ENCODE peak calls at places on chromosomes 5 and 9, in six cellular contexts. N, Y, F, S, M and C are unnamed samples.

GRCh38 chr5:86070719-86071118 is 547.0 kb upstream of the COX7C start:
- DNase-seq in S (no peak), N (no peak), Y (no peak), F (no peak), M (no peak), C (no peak)

GRCh38 chr9:110128664-110129329 is 79.2 kb downstream of the C9orf152 start:
- DNase-seq in Y (no peak), M (no peak), N (no peak), S (no peak), F (no peak), C (no peak)

GRCh38 chr5:132376694-132377641 is 7.5 kb downstream of the SLC22A5 start:
- DNase-seq in M (no peak), N (no peak), Y (no peak), S (no peak), F (no peak), C (no peak)

GRCh38 chr5:67025437-67025836 is 171.2 kb downstream of the CD180 start:
- DNase-seq in F (no peak), S (no peak), M (no peak), N (no peak), Y (no peak), C (no peak)

GRCh38 chr5:139601429-139601828 is 40.3 kb downstream of the UBE2D2 start:
- DNase-seq in S (no peak), N (no peak), M (peak; percentile 22), F (peak; percentile 19), Y (no peak), C (no peak)

GRCh38 chr9:92730897-92731296 is 33.7 kb downstream of the BICD2 start:
- DNase-seq in F (no peak), S (no peak), Y (no peak), N (no peak), M (no peak), C (no peak)

GRCh38 chr9:136331556-136332481 is 4.5 kb downstream of the GPSM1 start:
- DNase-seq in Y (no peak), N (no peak), S (no peak), M (no peak), F (no peak), C (no peak)

GRCh38 chr9:130824079-130824478 is 11.0 kb upstream of the ABL1 start:
- DNase-seq in Y (no peak), F (no peak), M (no peak), S (no peak), N (no peak), C (no peak)

GRCh38 chr9:106438928-106439327 is 424.0 kb upstream of the ZNF462 start:
- DNase-seq in F (no peak), S (no peak), M (no peak), Y (no peak), N (no peak), C (peak; percentile 17)

GRCh38 chr9:14423816-14424261 is 109.9 kb upstream of the NFIB start:
- DNase-seq in N (peak; percentile 77), S (no peak), M (no peak), Y (no peak), F (no peak), C (peak; percentile 67)

GRCh38 chr5:110916373-110917049 is 155.0 kb upstream of the TSLP start:
- DNase-seq in M (no peak), F (no peak), S (no peak), N (peak; percentile 95), Y (peak; percentile 77), C (peak; percentile 90)

GRCh38 chr9:98518556-98518955 is 190.2 kb downstream of the GABBR2 start:
- DNase-seq in N (no peak), Y (no peak), M (no peak), F (no peak), S (peak; percentile 29), C (no peak)

GRCh38 chr5:35815089-35815936 is 41.4 kb upstream of the IL7R start:
- DNase-seq in F (no peak), M (no peak), S (no peak), Y (no peak), N (no peak), C (peak; percentile 5)

GRCh38 chr9:93057703-93058356 is 671 bp upstream of the SUSD3 start:
- DNase-seq in S (no peak), N (no peak), Y (no peak), M (no peak), F (no peak), C (no peak)

GRCh38 chr5:133052317-133053175 is 733 bp downstream of the HSPA4 start:
- DNase-seq in S (peak; percentile 59), N (peak; percentile 44), Y (peak; percentile 65), M (peak; percentile 19), F (peak; percentile 66), C (peak; percentile 39)

GRCh38 chr5:9067129-9067528 is 478.7 kb downstream of the SEMA5A start:
- DNase-seq in Y (no peak), F (no peak), M (no peak), N (no peak), S (no peak), C (no peak)

GRCh38 chr9:134629061-134629585 is 12.5 kb upstream of the COL5A1 start:
- DNase-seq in S (no peak), F (no peak), N (no peak), Y (no peak), M (no peak), C (no peak)

GRCh38 chr5:55923177-55923872 is 71.4 kb downstream of the IL6ST start:
- DNase-seq in S (peak; percentile 25), N (no peak), M (no peak), F (peak; percentile 28), Y (no peak), C (no peak)

GRCh38 chr5:91223886-91224285 is 159.2 kb downstream of the ARRDC3 start:
- DNase-seq in Y (peak; percentile 22), N (peak; percentile 9), S (no peak), F (no peak), M (no peak), C (no peak)

GRCh38 chr5:115549154-115549553 is 4.6 kb upstream of the FEM1C start:
- DNase-seq in F (no peak), N (peak; percentile 19), S (no peak), Y (no peak), M (no peak), C (no peak)

GRCh38 chr9:8895498-8896224 is 1096.1 kb upstream of the DMAC1 start:
- DNase-seq in Y (no peak), M (no peak), F (no peak), S (no peak), N (peak; percentile 16), C (peak; percentile 69)

GRCh38 chr9:93452710-93453046 is 703 bp downstream of the FAM120AOS start:
- DNase-seq in Y (peak; percentile 22), N (no peak), S (peak; percentile 55), M (peak; percentile 7), F (no peak), C (no peak)

DNA sequence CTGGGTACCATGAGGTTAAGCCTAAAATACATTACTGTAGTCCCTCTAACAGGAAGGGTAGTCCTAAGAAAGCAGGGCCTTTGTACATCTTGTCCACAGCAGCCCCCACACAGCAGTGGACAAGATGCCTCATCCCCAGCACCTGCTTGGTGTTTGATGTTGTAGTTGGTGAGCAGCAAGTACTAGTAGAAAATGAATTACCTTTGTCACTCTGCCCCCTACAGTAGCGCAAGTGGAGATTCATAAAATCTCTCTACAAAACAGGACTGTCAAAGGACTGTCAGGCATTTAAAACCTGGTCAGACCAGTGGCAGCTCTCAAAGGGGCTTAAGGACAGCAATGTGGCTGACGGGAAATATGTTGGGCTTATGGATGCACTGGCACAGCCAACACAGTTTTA is 122.5 kb downstream of the TMEM174 start:
- DNase-seq in F (no peak), Y (no peak), S (no peak), M (no peak), N (no peak), C (no peak)
- TF ChIP-seq CTCF in F (no peak), Y (peak; percentile 31), S (no peak), M (no peak), N (no peak), C (peak; percentile 16)

DNA sequence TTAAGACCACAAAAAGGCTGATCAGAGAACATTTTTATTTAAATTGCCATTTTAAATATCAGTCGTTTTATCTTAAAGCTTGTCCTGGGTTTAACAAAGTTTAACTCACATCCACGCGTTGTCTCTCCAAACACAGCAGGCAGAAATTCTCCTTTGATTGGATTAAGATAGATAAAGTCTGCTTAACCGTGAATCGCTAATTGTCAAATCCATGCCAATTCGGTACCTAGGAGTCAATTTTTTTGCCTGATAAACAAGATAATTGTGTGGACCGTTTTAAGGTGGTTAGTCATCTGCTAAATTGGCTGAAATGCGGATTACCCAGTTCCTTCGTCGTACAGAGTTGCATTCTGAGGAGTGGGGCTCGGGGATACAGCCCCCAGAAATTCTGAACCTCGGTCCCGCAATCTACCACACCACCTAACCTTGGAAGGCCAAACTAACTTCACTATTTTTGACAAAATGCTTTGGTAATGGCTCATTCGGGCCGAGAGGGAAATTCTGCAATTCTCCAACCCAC is 645 bp upstream of the BTF3 start:
- DNase-seq in Y (no peak), M (no peak), N (no peak), F (no peak), S (no peak), C (no peak)
- H3K4me3 ChIP-seq in Y (peak overlapping the region; percentile 92), M (peak overlapping the region; percentile 100), N (peak overlapping the region; percentile 79), F (peak overlapping the region; percentile 93), S (peak overlapping the region; percentile 91), C (peak overlapping the region; percentile 96)

GRCh38 chr5:124973613-124974130 is 227.2 kb upstream of the ZNF608 start:
- DNase-seq in F (no peak), N (no peak), S (no peak), M (no peak), Y (no peak), C (no peak)

GRCh38 chr5:124976086-124976485 is 229.6 kb upstream of the ZNF608 start:
- DNase-seq in M (no peak), N (no peak), S (no peak), F (no peak), Y (no peak), C (no peak)

DNA sequence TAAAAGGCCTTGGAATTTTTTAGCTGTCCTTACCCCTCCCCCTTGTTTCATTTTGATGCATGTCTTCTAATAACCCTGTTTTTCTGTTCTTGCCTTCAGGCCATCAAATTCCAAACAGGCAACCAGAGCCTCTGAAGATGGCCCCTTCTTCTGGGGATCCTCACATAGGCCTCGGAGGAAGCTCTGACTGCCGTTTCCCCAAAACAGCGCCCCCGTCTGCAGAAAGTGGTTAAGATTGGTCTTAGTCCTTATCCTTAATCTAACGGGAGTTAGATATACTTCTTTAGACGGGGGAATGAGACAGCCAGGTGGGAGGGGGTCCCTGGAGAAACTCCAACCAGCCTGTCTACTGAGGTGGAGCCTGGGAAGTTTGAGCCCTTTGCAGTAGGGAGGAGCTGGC is 226.3 kb upstream of the ZNF608 start:
- DNase-seq in M (no peak), S (no peak), N (no peak), F (no peak), Y (no peak), C (no peak)
- TF ChIP-seq CTCF in M (no peak), S (no peak), N (no peak), F (no peak), Y (no peak), C (no peak)

DNA sequence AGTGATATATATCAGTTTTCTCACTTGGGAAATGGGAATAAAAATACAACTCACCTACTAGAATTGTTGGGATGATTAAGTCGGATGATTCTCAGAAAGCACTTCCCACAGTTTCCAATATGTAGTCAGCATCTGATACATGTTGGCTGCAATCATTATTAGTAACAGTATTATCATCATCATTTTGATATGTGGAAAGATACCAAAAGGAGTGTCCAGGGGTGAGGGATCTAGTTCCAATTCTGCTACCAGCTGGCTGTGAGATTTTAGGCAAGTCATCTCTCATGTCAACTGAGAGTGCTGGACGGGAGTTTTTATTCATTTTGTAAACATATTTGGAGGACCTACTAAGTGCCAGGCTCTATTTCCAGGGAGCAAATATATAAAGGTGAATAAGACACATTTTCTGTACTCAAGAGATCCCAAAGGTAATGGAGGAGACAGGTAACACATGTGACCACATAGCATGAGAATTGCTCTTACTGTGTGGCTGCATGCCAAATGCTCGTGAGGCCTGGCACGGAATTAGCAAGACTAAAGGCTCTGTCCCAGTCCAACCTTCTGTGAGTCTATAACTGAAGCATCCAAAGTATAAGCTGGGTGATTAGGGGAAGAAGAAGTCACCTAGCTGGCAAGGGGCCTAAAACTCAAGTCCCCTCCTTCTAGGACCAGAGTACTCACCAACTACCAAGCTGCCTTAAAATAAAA is 83.0 kb downstream of the GRIA1 start:
- DNase-seq in M (no peak), Y (peak; percentile 44), F (peak; percentile 20), S (peak; percentile 40), N (no peak), C (no peak)
- H3K4me3 ChIP-seq in M (no peak overlapping the region), Y (no peak overlapping the region), F (no peak overlapping the region), S (no peak overlapping the region), N (no peak overlapping the region), C (no peak overlapping the region)